ENCODE peak calls at places on chromosomes 5 and 9, in four cellular contexts. One of them, this sample, is unnamed.

GRCh38 chr5:108749130-108749861 is 1.6 kb downstream of the FER start:
- DNase-seq in Calu3: peak; percentile 16
- DNase-seq in IMR-90: no peak
- DNase-seq in tibial artery: no peak
- DNase-seq in this sample: peak; percentile 5

GRCh38 chr9:136327313-136327971 is at the start of gene GPSM1:
- DNase-seq in Calu3: no peak
- DNase-seq in IMR-90: peak; percentile 58
- DNase-seq in tibial artery: no peak
- DNase-seq in this sample: peak; percentile 50

GRCh38 chr5:136212252-136212721 is 19.3 kb upstream of the SMIM32 start:
- DNase-seq in Calu3: peak; percentile 73
- DNase-seq in IMR-90: peak; percentile 48
- DNase-seq in tibial artery: no peak
- DNase-seq in this sample: peak; percentile 62

GRCh38 chr5:3340471-3340870 is 255.2 kb upstream of the IRX1 start:
- DNase-seq in Calu3: no peak
- DNase-seq in IMR-90: no peak
- DNase-seq in tibial artery: peak; percentile 50
- DNase-seq in this sample: no peak

GRCh38 chr9:37104183-37104889 is 16.0 kb upstream of the ZCCHC7 start:
- DNase-seq in Calu3: no peak
- DNase-seq in IMR-90: peak; percentile 91
- DNase-seq in tibial artery: no peak
- DNase-seq in this sample: peak; percentile 34

GRCh38 chr9:94973491-94973941 is 247.0 kb downstream of the AOPEP start:
- DNase-seq in Calu3: no peak
- DNase-seq in IMR-90: peak; percentile 77
- DNase-seq in tibial artery: no peak
- DNase-seq in this sample: no peak

GRCh38 chr9:120443489-120443888 is 136.5 kb downstream of the CDK5RAP2 start:
- DNase-seq in Calu3: no peak
- DNase-seq in IMR-90: peak; percentile 89
- DNase-seq in tibial artery: no peak
- DNase-seq in this sample: no peak

GRCh38 chr9:109880276-109881169 is 100.5 kb downstream of the PALM2AKAP2 start:
- DNase-seq in Calu3: peak; percentile 4
- DNase-seq in IMR-90: peak; percentile 41
- DNase-seq in tibial artery: no peak
- DNase-seq in this sample: peak; percentile 46

GRCh38 chr5:102860035-102860434 is 104.9 kb downstream of the PAM start:
- DNase-seq in Calu3: no peak
- DNase-seq in IMR-90: no peak
- DNase-seq in tibial artery: no peak
- DNase-seq in this sample: no peak

GRCh38 chr5:180083529-180084060 is 12.0 kb upstream of the RNF130 start:
- DNase-seq in Calu3: no peak
- DNase-seq in IMR-90: no peak
- DNase-seq in tibial artery: no peak
- DNase-seq in this sample: no peak

GRCh38 chr5:98929982-98930355 is 1.2 kb upstream of the CHD1 start:
- DNase-seq in Calu3: peak; percentile 10
- DNase-seq in IMR-90: no peak
- DNase-seq in tibial artery: peak; percentile 64
- DNase-seq in this sample: no peak

GRCh38 chr5:110040178-110040577 is 350.5 kb downstream of the MAN2A1 start:
- DNase-seq in Calu3: no peak
- DNase-seq in IMR-90: no peak
- DNase-seq in tibial artery: no peak
- DNase-seq in this sample: no peak

GRCh38 chr9:110814159-110814558 is 145.6 kb downstream of the MUSK start:
- DNase-seq in Calu3: no peak
- DNase-seq in IMR-90: peak; percentile 25
- DNase-seq in tibial artery: no peak
- DNase-seq in this sample: no peak

GRCh38 chr9:38118862-38119435 is 49.9 kb upstream of the SHB start:
- DNase-seq in Calu3: no peak
- DNase-seq in IMR-90: no peak
- DNase-seq in tibial artery: no peak
- DNase-seq in this sample: no peak

GRCh38 chr5:36059571-36060515 is 6.8 kb downstream of the UGT3A2 start:
- DNase-seq in Calu3: no peak
- DNase-seq in IMR-90: no peak
- DNase-seq in tibial artery: no peak
- DNase-seq in this sample: no peak

GRCh38 chr5:36066001-36066539 is 612 bp downstream of the UGT3A2 start:
- DNase-seq in Calu3: no peak
- DNase-seq in IMR-90: no peak
- DNase-seq in tibial artery: no peak
- DNase-seq in this sample: no peak

GRCh38 chr5:36055984-36056383 is 10.7 kb downstream of the UGT3A2 start:
- DNase-seq in Calu3: no peak
- DNase-seq in IMR-90: no peak
- DNase-seq in tibial artery: no peak
- DNase-seq in this sample: no peak

GRCh38 chr5:36058776-36059175 is 7.9 kb downstream of the UGT3A2 start:
- DNase-seq in Calu3: no peak
- DNase-seq in IMR-90: no peak
- DNase-seq in tibial artery: no peak
- DNase-seq in this sample: no peak

GRCh38 chr5:36060516-36060885 is 6.2 kb downstream of the UGT3A2 start:
- DNase-seq in Calu3: no peak
- DNase-seq in IMR-90: no peak
- DNase-seq in tibial artery: no peak
- DNase-seq in this sample: no peak
- TF ChIP-seq CTCF in Calu3: no peak
- TF ChIP-seq CTCF in IMR-90: peak; percentile 10
- TF ChIP-seq CTCF in tibial artery: no peak
- TF ChIP-seq CTCF in this sample: no peak

DNA sequence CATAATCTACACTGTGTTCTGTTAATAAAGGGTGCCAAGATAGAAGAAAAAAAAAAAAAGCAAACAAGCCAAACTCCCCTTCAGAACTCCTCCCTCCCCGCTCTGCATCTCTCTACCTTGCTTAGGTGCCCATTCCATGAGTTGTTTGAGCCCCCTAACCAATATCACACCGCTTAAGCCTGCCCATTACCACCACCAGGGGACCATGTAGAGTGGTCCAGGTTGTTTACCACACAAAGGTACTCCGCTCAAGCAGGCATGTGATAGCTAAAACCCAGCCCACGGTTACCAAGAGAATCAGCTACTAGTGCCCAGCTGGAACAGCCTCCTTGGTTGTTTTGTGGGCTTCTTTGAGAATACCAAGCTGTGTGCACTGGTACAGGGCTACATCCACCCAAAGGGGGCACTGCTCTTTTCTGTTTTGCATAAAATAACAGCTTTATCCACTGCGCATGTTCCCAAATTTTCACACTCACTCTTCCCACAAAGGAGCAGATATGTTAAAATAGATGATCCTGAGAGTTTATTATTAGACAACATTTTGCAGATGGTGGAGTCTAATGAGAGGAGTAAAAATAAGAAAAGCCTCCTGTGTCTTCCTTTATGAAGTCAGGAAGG is 304.1 kb downstream of the DEPDC1B start:
- DNase-seq in Calu3: no peak
- DNase-seq in IMR-90: no peak
- DNase-seq in tibial artery: no peak
- DNase-seq in this sample: no peak
- TF ChIP-seq CTCF in Calu3: no peak
- TF ChIP-seq CTCF in IMR-90: peak; percentile 3
- TF ChIP-seq CTCF in tibial artery: no peak
- TF ChIP-seq CTCF in this sample: no peak

GRCh38 chr9:35111006-35111933 is 4.4 kb downstream of the ATOSB start:
- DNase-seq in Calu3: peak; percentile 92
- DNase-seq in IMR-90: peak; percentile 99
- DNase-seq in tibial artery: peak; percentile 99
- DNase-seq in this sample: peak; percentile 98
- TF ChIP-seq CTCF in Calu3: no peak
- TF ChIP-seq CTCF in IMR-90: no peak
- TF ChIP-seq CTCF in tibial artery: no peak
- TF ChIP-seq CTCF in this sample: no peak

GRCh38 chr9:32348289-32348688 is 36.2 kb upstream of the ACO1 start:
- DNase-seq in Calu3: no peak
- DNase-seq in IMR-90: no peak
- DNase-seq in tibial artery: no peak
- DNase-seq in this sample: no peak

GRCh38 chr9:32345243-32345642 is 39.2 kb upstream of the ACO1 start:
- DNase-seq in Calu3: no peak
- DNase-seq in IMR-90: no peak
- DNase-seq in tibial artery: no peak
- DNase-seq in this sample: no peak

GRCh38 chr9:32351845-32352244 is 32.6 kb upstream of the ACO1 start:
- DNase-seq in Calu3: no peak
- DNase-seq in IMR-90: peak; percentile 2
- DNase-seq in tibial artery: no peak
- DNase-seq in this sample: no peak

DNA sequence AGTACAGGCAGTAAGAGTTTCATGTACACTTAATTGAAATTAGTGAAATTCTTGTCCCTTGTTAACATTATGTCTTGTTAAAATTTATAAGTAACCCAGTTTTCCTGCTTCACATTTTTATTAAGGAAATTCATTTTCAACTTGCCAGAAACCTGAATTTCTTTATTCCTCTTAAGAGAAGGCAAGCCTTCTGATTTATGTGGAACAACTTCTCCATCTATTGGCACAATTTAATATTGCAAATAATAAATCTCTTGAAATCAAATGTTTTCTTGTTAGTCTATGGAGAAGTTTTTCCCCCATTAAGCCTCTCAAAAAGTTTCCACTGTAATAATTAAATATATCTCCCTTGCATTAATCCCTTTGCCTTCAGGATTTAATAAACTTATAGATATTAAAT is 33.8 kb upstream of the ACO1 start:
- DNase-seq in Calu3: no peak
- DNase-seq in IMR-90: peak; percentile 17
- DNase-seq in tibial artery: no peak
- DNase-seq in this sample: no peak
- TF ChIP-seq CTCF in Calu3: no peak
- TF ChIP-seq CTCF in IMR-90: peak; percentile 35
- TF ChIP-seq CTCF in tibial artery: no peak
- TF ChIP-seq CTCF in this sample: peak; percentile 46

GRCh38 chr5:177496111-177497010 is 1.0 kb downstream of the PDLIM7 start:
- DNase-seq in Calu3: peak; percentile 88
- DNase-seq in IMR-90: peak; percentile 94
- DNase-seq in tibial artery: peak; percentile 96
- DNase-seq in this sample: peak; percentile 50
- TF ChIP-seq CTCF in Calu3: peak; percentile 37
- TF ChIP-seq CTCF in IMR-90: peak; percentile 36
- TF ChIP-seq CTCF in tibial artery: peak; percentile 13
- TF ChIP-seq CTCF in this sample: peak; percentile 47

GRCh38 chr5:124981901-124982300 is 235.5 kb upstream of the ZNF608 start:
- DNase-seq in Calu3: no peak
- DNase-seq in IMR-90: no peak
- DNase-seq in tibial artery: no peak
- DNase-seq in this sample: no peak
- TF ChIP-seq CTCF in Calu3: no peak
- TF ChIP-seq CTCF in IMR-90: no peak
- TF ChIP-seq CTCF in tibial artery: no peak
- TF ChIP-seq CTCF in this sample: no peak

GRCh38 chr9:80665479-80665878 is 1023.9 kb downstream of the TLE1 start:
- DNase-seq in Calu3: no peak
- DNase-seq in IMR-90: no peak
- DNase-seq in tibial artery: no peak
- DNase-seq in this sample: no peak

DNA sequence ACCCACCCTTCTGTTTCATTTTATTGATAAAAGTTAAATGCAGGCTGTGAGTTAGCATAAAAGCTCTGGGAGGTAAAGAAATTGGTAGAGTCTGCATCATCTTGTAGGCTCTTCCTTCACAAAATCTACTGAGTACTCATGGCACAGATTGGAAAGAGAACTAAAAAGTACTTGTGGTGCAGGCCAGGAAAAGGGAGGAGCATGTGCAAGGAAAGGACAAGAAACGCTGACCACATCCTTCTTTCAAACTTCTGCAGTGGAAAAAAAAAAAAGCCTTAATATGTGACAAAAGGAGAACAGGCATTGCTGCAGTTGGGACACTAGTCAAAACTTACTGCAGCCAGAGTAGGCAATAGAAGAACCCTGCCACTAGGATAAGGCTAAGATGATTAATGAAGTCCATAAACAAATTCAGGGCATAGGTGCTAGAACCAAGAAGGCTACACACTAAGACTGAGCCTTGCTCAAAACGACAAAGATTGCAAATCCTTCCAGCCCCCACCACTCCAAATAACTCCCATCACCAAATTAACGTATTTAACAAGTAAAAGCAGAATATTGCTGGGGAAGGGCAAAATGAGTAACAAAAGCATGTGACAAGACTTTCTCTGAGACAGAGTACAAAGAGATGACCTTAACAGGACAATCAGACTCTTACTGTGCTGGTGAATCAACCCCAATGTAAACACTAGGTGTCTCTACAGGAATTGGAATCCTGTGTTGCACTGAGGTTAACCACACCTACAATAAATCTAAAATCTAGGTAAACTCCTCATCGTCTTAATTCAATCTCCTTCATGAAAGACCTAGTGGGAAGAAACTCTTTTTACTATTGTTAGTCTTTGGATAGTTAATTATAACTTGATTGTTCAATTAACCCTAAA is 1024.8 kb downstream of the TLE1 start:
- DNase-seq in Calu3: no peak
- DNase-seq in IMR-90: peak; percentile 21
- DNase-seq in tibial artery: no peak
- DNase-seq in this sample: no peak
- TF ChIP-seq CTCF in Calu3: no peak
- TF ChIP-seq CTCF in IMR-90: no peak
- TF ChIP-seq CTCF in tibial artery: no peak
- TF ChIP-seq CTCF in this sample: no peak